ENCODE peak calls at places on chromosomes 12 and 14, in seven cellular contexts. One of them, this sample, is unnamed.
A peak's percentile ranks its signal among the peaks of the same experiment; 100 is the strongest.

GRCh38 chr12:31326689-31327659 is 1.0 kb upstream of the SINHCAF start:
- DNase-seq in ovary: no peak
- DNase-seq in suprapubic skin: no peak
- DNase-seq in A549: no peak
- DNase-seq in HepG2: no peak
- DNase-seq in sigmoid colon: no peak
- DNase-seq in transverse colon: no peak
- DNase-seq in this sample: no peak

GRCh38 chr14:106586098-106586704 is 1059.8 kb downstream of the TMEM121 start:
- DNase-seq in HepG2: peak; percentile 37
- DNase-seq in A549: no peak
- DNase-seq in transverse colon: peak; percentile 58
- DNase-seq in ovary: no peak
- DNase-seq in suprapubic skin: no peak
- DNase-seq in sigmoid colon: no peak
- DNase-seq in this sample: peak; percentile 42

GRCh38 chr14:90726656-90727055 is 89.6 kb downstream of the TTC7B start:
- DNase-seq in sigmoid colon: peak; percentile 93
- DNase-seq in ovary: no peak
- DNase-seq in A549: no peak
- DNase-seq in suprapubic skin: peak; percentile 84
- DNase-seq in transverse colon: peak; percentile 82
- DNase-seq in HepG2: no peak
- DNase-seq in this sample: peak; percentile 35

GRCh38 chr12:126432780-126433179 is 1367.5 kb downstream of the AACS start:
- DNase-seq in HepG2: no peak
- DNase-seq in suprapubic skin: no peak
- DNase-seq in A549: no peak
- DNase-seq in ovary: no peak
- DNase-seq in sigmoid colon: no peak
- DNase-seq in transverse colon: no peak
- DNase-seq in this sample: no peak

GRCh38 chr12:31922341-31923062 is 36.7 kb upstream of the RESF1 start:
- DNase-seq in sigmoid colon: no peak
- DNase-seq in ovary: no peak
- DNase-seq in transverse colon: no peak
- DNase-seq in A549: no peak
- DNase-seq in HepG2: peak; percentile 20
- DNase-seq in suprapubic skin: no peak
- DNase-seq in this sample: no peak

GRCh38 chr12:68899251-68899771 is 33.7 kb downstream of the CPM start:
- DNase-seq in sigmoid colon: peak; percentile 71
- DNase-seq in suprapubic skin: no peak
- DNase-seq in HepG2: peak; percentile 46
- DNase-seq in ovary: peak; percentile 75
- DNase-seq in A549: peak; percentile 25
- DNase-seq in transverse colon: peak; percentile 75
- DNase-seq in this sample: peak; percentile 76

GRCh38 chr14:24274101-24274543 is 2.7 kb upstream of the RABGGTA start:
- DNase-seq in transverse colon: no peak
- DNase-seq in sigmoid colon: no peak
- DNase-seq in A549: no peak
- DNase-seq in HepG2: no peak
- DNase-seq in ovary: no peak
- DNase-seq in suprapubic skin: no peak
- DNase-seq in this sample: peak; percentile 63

GRCh38 chr14:31718585-31718984 is 157.4 kb downstream of the NUBPL start:
- DNase-seq in HepG2: no peak
- DNase-seq in A549: no peak
- DNase-seq in suprapubic skin: no peak
- DNase-seq in transverse colon: no peak
- DNase-seq in ovary: no peak
- DNase-seq in sigmoid colon: no peak
- DNase-seq in this sample: no peak

GRCh38 chr12:62933220-62933870 is 1.6 kb downstream of the PPM1H start:
- DNase-seq in suprapubic skin: no peak
- DNase-seq in HepG2: peak; percentile 52
- DNase-seq in transverse colon: peak; percentile 22
- DNase-seq in ovary: peak; percentile 46
- DNase-seq in sigmoid colon: no peak
- DNase-seq in A549: peak; percentile 72
- DNase-seq in this sample: peak; percentile 45

GRCh38 chr14:28375295-28375694 is 391.3 kb upstream of the FOXG1 start:
- DNase-seq in sigmoid colon: no peak
- DNase-seq in suprapubic skin: no peak
- DNase-seq in ovary: no peak
- DNase-seq in A549: no peak
- DNase-seq in transverse colon: no peak
- DNase-seq in HepG2: no peak
- DNase-seq in this sample: no peak

GRCh38 chr12:57242691-57243454 is 8.1 kb downstream of the STAC3 start:
- DNase-seq in transverse colon: peak; percentile 72
- DNase-seq in A549: peak; percentile 81
- DNase-seq in sigmoid colon: peak; percentile 75
- DNase-seq in HepG2: peak; percentile 38
- DNase-seq in suprapubic skin: no peak
- DNase-seq in ovary: no peak
- DNase-seq in this sample: peak; percentile 63

GRCh38 chr12:13387074-13387473 is 190.5 kb downstream of the EMP1 start:
- DNase-seq in A549: no peak
- DNase-seq in sigmoid colon: no peak
- DNase-seq in HepG2: no peak
- DNase-seq in transverse colon: no peak
- DNase-seq in ovary: no peak
- DNase-seq in suprapubic skin: no peak
- DNase-seq in this sample: no peak

GRCh38 chr14:60553855-60554254 is 44.9 kb downstream of the SIX6 start:
- DNase-seq in sigmoid colon: no peak
- DNase-seq in suprapubic skin: no peak
- DNase-seq in A549: no peak
- DNase-seq in HepG2: no peak
- DNase-seq in transverse colon: no peak
- DNase-seq in ovary: no peak
- DNase-seq in this sample: no peak

GRCh38 chr14:61264699-61265098 is 16.4 kb downstream of the TMEM30B start:
- DNase-seq in transverse colon: no peak
- DNase-seq in sigmoid colon: no peak
- DNase-seq in HepG2: no peak
- DNase-seq in ovary: peak; percentile 17
- DNase-seq in suprapubic skin: no peak
- DNase-seq in A549: no peak
- DNase-seq in this sample: no peak

GRCh38 chr14:100686858-100687257 is 39.8 kb upstream of the DLK1 start:
- DNase-seq in sigmoid colon: no peak
- DNase-seq in suprapubic skin: no peak
- DNase-seq in HepG2: no peak
- DNase-seq in transverse colon: no peak
- DNase-seq in ovary: no peak
- DNase-seq in A549: no peak
- DNase-seq in this sample: no peak
- H3K27ac ChIP-seq in sigmoid colon: no peak overlapping the region
- H3K27ac ChIP-seq in suprapubic skin: no peak overlapping the region
- H3K27ac ChIP-seq in HepG2: no peak overlapping the region
- H3K27ac ChIP-seq in transverse colon: no peak overlapping the region
- H3K27ac ChIP-seq in ovary: no peak overlapping the region
- H3K27ac ChIP-seq in A549: no peak overlapping the region
- H3K27ac ChIP-seq in this sample: no peak overlapping the region

GRCh38 chr14:75514673-75515630 is 7.3 kb upstream of the BATF start:
- DNase-seq in sigmoid colon: no peak
- DNase-seq in HepG2: no peak
- DNase-seq in suprapubic skin: no peak
- DNase-seq in A549: no peak
- DNase-seq in ovary: no peak
- DNase-seq in transverse colon: peak; percentile 52
- DNase-seq in this sample: no peak

GRCh38 chr14:75519394-75519793 is 2.9 kb upstream of the BATF start:
- DNase-seq in HepG2: no peak
- DNase-seq in suprapubic skin: no peak
- DNase-seq in sigmoid colon: no peak
- DNase-seq in A549: no peak
- DNase-seq in ovary: no peak
- DNase-seq in transverse colon: no peak
- DNase-seq in this sample: no peak

GRCh38 chr14:75518625-75519024 is 3.6 kb upstream of the BATF start:
- DNase-seq in transverse colon: no peak
- DNase-seq in A549: no peak
- DNase-seq in suprapubic skin: no peak
- DNase-seq in HepG2: peak; percentile 41
- DNase-seq in sigmoid colon: no peak
- DNase-seq in ovary: no peak
- DNase-seq in this sample: no peak

GRCh38 chr14:75513911-75514672 is 8.2 kb upstream of the BATF start:
- DNase-seq in sigmoid colon: no peak
- DNase-seq in ovary: no peak
- DNase-seq in suprapubic skin: no peak
- DNase-seq in transverse colon: no peak
- DNase-seq in A549: no peak
- DNase-seq in HepG2: no peak
- DNase-seq in this sample: no peak

DNA sequence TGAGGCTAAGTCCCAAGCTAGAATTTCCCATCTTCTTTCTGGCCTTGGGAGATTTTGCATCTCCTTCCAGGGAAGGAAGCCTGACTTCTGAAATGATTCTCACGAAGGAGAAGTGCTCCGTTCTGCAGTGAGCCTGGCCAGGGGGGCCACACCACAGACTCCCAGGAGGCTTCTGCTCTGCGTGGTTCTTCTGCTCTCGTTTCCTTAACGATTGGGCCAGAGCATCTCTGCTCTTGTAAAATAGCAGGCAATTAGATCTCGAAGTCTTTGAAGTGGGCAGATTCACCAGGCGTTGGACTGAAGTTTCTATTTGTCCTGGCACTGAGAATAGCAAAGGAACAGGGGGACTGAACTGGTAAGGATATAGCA is 6.7 kb upstream of the BATF start:
- DNase-seq in suprapubic skin: no peak
- DNase-seq in HepG2: no peak
- DNase-seq in transverse colon: no peak
- DNase-seq in A549: no peak
- DNase-seq in sigmoid colon: no peak
- DNase-seq in ovary: no peak
- DNase-seq in this sample: no peak
- H3K4me3 ChIP-seq in suprapubic skin: peak overlapping the region; percentile 44
- H3K4me3 ChIP-seq in HepG2: peak overlapping the region; percentile 73
- H3K4me3 ChIP-seq in transverse colon: no peak overlapping the region
- H3K4me3 ChIP-seq in A549: no peak overlapping the region
- H3K4me3 ChIP-seq in sigmoid colon: peak overlapping the region; percentile 53
- H3K4me3 ChIP-seq in ovary: no peak overlapping the region
- H3K4me3 ChIP-seq in this sample: peak overlapping the region; percentile 36

GRCh38 chr12:20832911-20833310 is 22.4 kb downstream of the SLCO1B3 start:
- DNase-seq in suprapubic skin: no peak
- DNase-seq in HepG2: no peak
- DNase-seq in ovary: no peak
- DNase-seq in transverse colon: no peak
- DNase-seq in A549: no peak
- DNase-seq in sigmoid colon: no peak
- DNase-seq in this sample: no peak
- TF ChIP-seq EP300 in suprapubic skin: no peak
- TF ChIP-seq EP300 in HepG2: no peak
- TF ChIP-seq EP300 in ovary: no peak
- TF ChIP-seq EP300 in transverse colon: no peak
- TF ChIP-seq EP300 in A549: no peak
- TF ChIP-seq EP300 in sigmoid colon: no peak
- TF ChIP-seq EP300 in this sample: no peak

GRCh38 chr14:74418031-74418430 is 8.0 kb downstream of the SYNDIG1L start:
- DNase-seq in sigmoid colon: no peak
- DNase-seq in transverse colon: no peak
- DNase-seq in ovary: no peak
- DNase-seq in HepG2: no peak
- DNase-seq in suprapubic skin: no peak
- DNase-seq in A549: no peak
- DNase-seq in this sample: no peak
- H3K27ac ChIP-seq in sigmoid colon: no peak overlapping the region
- H3K27ac ChIP-seq in transverse colon: no peak overlapping the region
- H3K27ac ChIP-seq in ovary: no peak overlapping the region
- H3K27ac ChIP-seq in HepG2: no peak overlapping the region
- H3K27ac ChIP-seq in suprapubic skin: no peak overlapping the region
- H3K27ac ChIP-seq in A549: no peak overlapping the region
- H3K27ac ChIP-seq in this sample: no peak overlapping the region

GRCh38 chr12:46217686-46218508 is 50.9 kb downstream of the SLC38A1 start:
- DNase-seq in A549: no peak
- DNase-seq in suprapubic skin: no peak
- DNase-seq in transverse colon: peak; percentile 57
- DNase-seq in ovary: no peak
- DNase-seq in sigmoid colon: no peak
- DNase-seq in HepG2: no peak
- DNase-seq in this sample: peak; percentile 34
- H3K4me3 ChIP-seq in A549: no peak overlapping the region
- H3K4me3 ChIP-seq in suprapubic skin: no peak overlapping the region
- H3K4me3 ChIP-seq in transverse colon: no peak overlapping the region
- H3K4me3 ChIP-seq in ovary: no peak overlapping the region
- H3K4me3 ChIP-seq in sigmoid colon: no peak overlapping the region
- H3K4me3 ChIP-seq in HepG2: no peak overlapping the region
- H3K4me3 ChIP-seq in this sample: no peak overlapping the region

This sample was measured in stomach.